ENCODE peak calls at places on chromosome 3, in seven cellular contexts. Y, O, G, J, D, Z and E are unnamed samples.

GRCh38 chr3:190261740-190262139 is 60.5 kb downstream of the CLDN1 start:
- DNase-seq in O (peak), Y (peak), J (no peak), Z (no peak), D (peak), G (no peak), E (no peak)

GRCh38 chr3:194296448-194296831 is 54.7 kb downstream of the CPN2 start:
- DNase-seq in D (peak), Z (no peak), O (peak), J (no peak), Y (peak), G (no peak), E (peak)

GRCh38 chr3:45955017-45955647 is 11.9 kb downstream of the CXCR6 start:
- DNase-seq in G (no peak), O (no peak), J (no peak), Y (no peak), Z (no peak), D (no peak), E (no peak)

GRCh38 chr3:143135150-143135549 is 15.6 kb downstream of the CHST2 start:
- DNase-seq in J (no peak), Y (peak), D (peak), O (peak), G (peak), Z (no peak), E (peak)

GRCh38 chr3:194860725-194861124 is 175.0 kb downstream of the FAM43A start:
- DNase-seq in D (no peak), Y (no peak), Z (no peak), O (no peak), G (no peak), J (no peak), E (no peak)

GRCh38 chr3:88713233-88713691 is 394.2 kb upstream of the EPHA3 start:
- DNase-seq in D (peak), Y (peak), O (no peak), Z (no peak), J (no peak), G (peak), E (no peak)

GRCh38 chr3:72127843-72128242 is 342.9 kb upstream of the PROK2 start:
- DNase-seq in O (no peak), J (no peak), Z (no peak), G (no peak), Y (peak), D (no peak), E (no peak)

GRCh38 chr3:190378240-190378891 is 9.6 kb upstream of the CLDN16 start:
- DNase-seq in O (no peak), D (peak), Y (peak), G (peak), J (peak), Z (no peak), E (no peak)

GRCh38 chr3:157248590-157249425 is 88.9 kb upstream of the CCNL1 start:
- DNase-seq in J (no peak), Z (no peak), D (peak), G (peak), O (peak), Y (peak), E (peak)

GRCh38 chr3:111151438-111151837 is 79.8 kb downstream of the NECTIN3 start:
- DNase-seq in D (peak), Y (peak), G (peak), O (no peak), Z (no peak), J (no peak), E (peak)

GRCh38 chr3:142888099-142888483 is 792 bp downstream of the PCOLCE2 start:
- DNase-seq in Y (peak), Z (no peak), O (no peak), G (no peak), D (no peak), J (peak), E (peak)

GRCh38 chr3:54874816-54875556 is 52.9 kb downstream of the LRTM1 start:
- DNase-seq in Z (no peak), J (no peak), D (no peak), Y (no peak), G (no peak), O (no peak), E (no peak)

GRCh38 chr3:51354766-51355615 is 30.1 kb upstream of the MANF start:
- DNase-seq in D (no peak), Z (no peak), Y (no peak), O (no peak), G (no peak), J (no peak), E (no peak)

GRCh38 chr3:116254535-116254934 is 190.8 kb downstream of the LSAMP start:
- DNase-seq in Z (no peak), D (no peak), G (no peak), Y (no peak), J (no peak), O (no peak), E (no peak)